ENCODE peak calls at places on chromosomes 6 and 20, in eight cellular contexts. P is stomach; W is heart left ventricle; K is activated CD8-positive, alpha-beta memory T cell treated with anti-CD3 and anti-CD28 coated beads for 4 hours; L is NCI-H1105 treated with DMSO at 0.1 percent for 48 hours; E is H7; I is OCI-LY7; S is GM18507. X is an unnamed sample.

GRCh38 chr20:63698739-63699465 is 2.5 kb downstream of the TNFRSF6B start:
- DNase-seq in P (no peak), W (peak; percentile 61), K (no peak), L (no peak), E (peak; percentile 78), I (no peak), S (no peak), X (peak; percentile 71)

GRCh38 chr6:41548098-41548840 is 2.1 kb downstream of the FOXP4 start:
- DNase-seq in P (no peak), W (no peak), K (no peak), L (no peak), E (peak; percentile 60), I (no peak), S (no peak), X (peak; percentile 71)

GRCh38 chr20:17508756-17509155 is 22.4 kb downstream of the BFSP1 start:
- DNase-seq in P (no peak), W (no peak), K (no peak), L (no peak), E (no peak), I (no peak), S (no peak), X (no peak)

GRCh38 chr6:36684447-36684812 is 5.9 kb downstream of the CDKN1A start:
- DNase-seq in P (no peak), W (no peak), K (no peak), L (no peak), E (no peak), I (no peak), S (no peak), X (no peak)

GRCh38 chr6:21800948-21801438 is 207.4 kb downstream of the SOX4 start:
- DNase-seq in P (no peak), W (no peak), K (no peak), L (peak; percentile 92), E (peak; percentile 49), I (no peak), S (no peak), X (no peak)

GRCh38 chr6:147081210-147081609 is 123.0 kb upstream of the STXBP5 start:
- DNase-seq in P (no peak), W (no peak), K (no peak), L (no peak), E (no peak), I (no peak), S (no peak), X (no peak)

GRCh38 chr6:147881432-147881831 is 372.9 kb downstream of the SAMD5 start:
- DNase-seq in P (no peak), W (no peak), K (no peak), L (no peak), E (peak; percentile 6), I (no peak), S (no peak), X (peak; percentile 52)

GRCh38 chr20:64044484-64045247 is 4.8 kb downstream of the SOX18 start:
- DNase-seq in P (no peak), W (no peak), K (no peak), L (no peak), E (peak; percentile 61), I (no peak), S (no peak), X (peak; percentile 62)

GRCh38 chr20:44932916-44933315 is 23.1 kb downstream of the PABPC1L start:
- DNase-seq in P (no peak), W (no peak), K (no peak), L (no peak), E (no peak), I (no peak), S (no peak), X (no peak)

GRCh38 chr6:84804720-84805119 is 40.3 kb upstream of the TBX18 start:
- DNase-seq in P (no peak), W (no peak), K (no peak), L (no peak), E (no peak), I (no peak), S (no peak), X (no peak)

GRCh38 chr20:59138114-59138602 is 25.5 kb upstream of the ZNF831 start:
- DNase-seq in P (no peak), W (no peak), K (no peak), L (no peak), E (peak; percentile 6), I (no peak), S (no peak), X (no peak)

GRCh38 chr6:42708096-42708495 is 14.3 kb downstream of the PRPH2 start:
- DNase-seq in P (no peak), W (no peak), K (no peak), L (no peak), E (no peak), I (no peak), S (no peak), X (no peak)

GRCh38 chr6:15171026-15171425 is 74.8 kb upstream of the JARID2 start:
- DNase-seq in P (no peak), W (no peak), K (no peak), L (no peak), E (no peak), I (no peak), S (no peak), X (no peak)

GRCh38 chr6:52994789-52995078 is 350 bp downstream of the GSTA4 start:
- DNase-seq in P (peak; percentile 33), W (peak; percentile 47), K (no peak), L (no peak), E (peak; percentile 77), I (peak; percentile 14), S (no peak), X (no peak)

GRCh38 chr6:166558156-166559025 is 28.1 kb downstream of the RAMACL start:
- DNase-seq in P (no peak), W (no peak), K (no peak), L (no peak), E (no peak), I (no peak), S (no peak), X (peak; percentile 39)

GRCh38 chr6:116528800-116529199 is 16.7 kb downstream of the TRAPPC3L start:
- DNase-seq in P (no peak), W (no peak), K (no peak), L (no peak), E (peak; percentile 19), I (no peak), S (no peak), X (peak; percentile 68)

GRCh38 chr6:551405-551804 is 105.5 kb downstream of the HUS1B start:
- DNase-seq in P (no peak), W (no peak), K (peak; percentile 4), L (no peak), E (peak; percentile 72), I (peak; percentile 46), S (no peak), X (peak; percentile 82)

GRCh38 chr6:112298021-112298745 is 43.8 kb upstream of the LAMA4 start:
- DNase-seq in P (no peak), W (no peak), K (no peak), L (no peak), E (no peak), I (no peak), S (no peak), X (no peak)

GRCh38 chr6:106997392-106998257 is 23.1 kb upstream of the CD24 start:
- DNase-seq in P (peak; percentile 53), W (no peak), K (no peak), L (peak; percentile 69), E (peak; percentile 88), I (peak; percentile 87), S (no peak), X (peak; percentile 92)

GRCh38 chr20:14117768-14118167 is 122.5 kb downstream of the MACROD2 start:
- DNase-seq in P (no peak), W (no peak), K (no peak), L (no peak), E (no peak), I (no peak), S (no peak), X (no peak)

GRCh38 chr6:37175332-37176267 is 5.6 kb downstream of the PIM1 start:
- DNase-seq in P (no peak), W (no peak), K (no peak), L (no peak), E (no peak), I (no peak), S (no peak), X (no peak)

GRCh38 chr6:13863699-13864155 is 49.4 kb upstream of the MCUR1 start:
- DNase-seq in P (no peak), W (no peak), K (no peak), L (no peak), E (no peak), I (no peak), S (no peak), X (peak; percentile 74)

GRCh38 chr6:1607557-1608221 is 2.0 kb upstream of the FOXC1 start:
- DNase-seq in P (no peak), W (peak; percentile 19), K (no peak), L (peak; percentile 60), E (peak; percentile 93), I (no peak), S (no peak), X (peak; percentile 95)

GRCh38 chr6:107386340-107386739 is 73.0 kb downstream of the PDSS2 start:
- DNase-seq in P (no peak), W (no peak), K (no peak), L (no peak), E (no peak), I (no peak), S (no peak), X (no peak)

GRCh38 chr6:36772401-36772800 is 66.8 kb downstream of the CPNE5 start:
- DNase-seq in P (no peak), W (no peak), K (no peak), L (no peak), E (no peak), I (no peak), S (no peak), X (no peak)

GRCh38 chr6:29611426-29611825 is 21.6 kb downstream of the GABBR1 start:
- DNase-seq in P (no peak), W (no peak), K (no peak), L (no peak), E (no peak), I (no peak), S (no peak), X (no peak)

GRCh38 chr20:2872304-2873009 is 824 bp upstream of the PTPRA start:
- DNase-seq in P (peak; percentile 64), W (peak; percentile 68), K (peak; percentile 51), L (peak; percentile 41), E (peak; percentile 85), I (peak; percentile 73), S (no peak), X (peak; percentile 85)

GRCh38 chr6:158815379-158815724 is 3.8 kb downstream of the EZR start:
- DNase-seq in P (peak; percentile 24), W (no peak), K (no peak), L (no peak), E (no peak), I (no peak), S (no peak), X (peak; percentile 43)

GRCh38 chr6:143745160-143746133 is 67.7 kb downstream of the PHACTR2 start:
- DNase-seq in P (peak; percentile 57), W (no peak), K (no peak), L (peak; percentile 90), E (no peak), I (no peak), S (no peak), X (peak; percentile 78)

GRCh38 chr20:44910690-44911262 is 916 bp downstream of the PABPC1L start:
- DNase-seq in P (no peak), W (no peak), K (no peak), L (no peak), E (peak; percentile 62), I (peak; percentile 36), S (no peak), X (peak; percentile 74)

GRCh38 chr20:440636-441035 is 21.7 kb downstream of the TBC1D20 start:
- DNase-seq in P (no peak), W (no peak), K (no peak), L (no peak), E (no peak), I (no peak), S (no peak), X (no peak)

GRCh38 chr20:7790189-7790588 is 150.1 kb downstream of the HAO1 start:
- DNase-seq in P (no peak), W (no peak), K (no peak), L (no peak), E (no peak), I (no peak), S (no peak), X (no peak)

GRCh38 chr20:13356087-13356486 is 135.0 kb downstream of the ISM1 start:
- DNase-seq in P (no peak), W (no peak), K (no peak), L (peak; percentile 10), E (no peak), I (no peak), S (no peak), X (no peak)

GRCh38 chr20:942611-943010 is 26.5 kb upstream of the ANGPT4 start:
- DNase-seq in P (no peak), W (no peak), K (no peak), L (no peak), E (no peak), I (no peak), S (no peak), X (peak; percentile 30)